ENCODE peak calls at places on chromosome 19, in ten cellular contexts. One of them, this sample, is unnamed.

GRCh38 chr19:55931936-55932386 is at the start of gene NLRP13:
- DNase-seq in cardiac fibroblast: no peak
- DNase-seq in heart left ventricle: no peak
- DNase-seq in GM12878: no peak
- DNase-seq in activated CD4-positive, CD25-positive, alpha-beta regulatory T cell treated with anti-CD3 and anti-CD28 coated beads, Interleukin-2, amount 50 U/mL, for 16 hours: no peak
- DNase-seq in stimulated activated CD4-positive, alpha-beta T cell treated with anti-CD3 and anti-CD28 coated beads, Interleukin-12 subunit alpha, Interleukin-12 subunit beta, amount 100 ng/mL, for 48 hours: no peak
- DNase-seq in HTR-8/SVneo: no peak
- DNase-seq in activated naive CD8-positive, alpha-beta T cell treated with anti-CD3 and anti-CD28 coated beads, Interleukin-2, amount 50 U/mL, for 16 hours: no peak
- DNase-seq in AG10803: no peak
- DNase-seq in fibroblast of gingiva: no peak
- DNase-seq in this sample: no peak

GRCh38 chr19:3095375-3096191 is 1.4 kb downstream of the GNA11 start:
- DNase-seq in cardiac fibroblast: no peak
- DNase-seq in HTR-8/SVneo: no peak
- DNase-seq in activated CD4-positive, CD25-positive, alpha-beta regulatory T cell treated with anti-CD3 and anti-CD28 coated beads, Interleukin-2, amount 50 U/mL, for 16 hours: no peak
- DNase-seq in activated naive CD8-positive, alpha-beta T cell treated with anti-CD3 and anti-CD28 coated beads, Interleukin-2, amount 50 U/mL, for 16 hours: peak; percentile 14
- DNase-seq in fibroblast of gingiva: no peak
- DNase-seq in heart left ventricle: no peak
- DNase-seq in stimulated activated CD4-positive, alpha-beta T cell treated with anti-CD3 and anti-CD28 coated beads, Interleukin-12 subunit alpha, Interleukin-12 subunit beta, amount 100 ng/mL, for 48 hours: no peak
- DNase-seq in GM12878: no peak
- DNase-seq in AG10803: no peak
- DNase-seq in this sample: no peak

GRCh38 chr19:55255618-55256423 is 3.0 kb downstream of the PPP6R1 start:
- DNase-seq in cardiac fibroblast: peak; percentile 46
- DNase-seq in HTR-8/SVneo: no peak
- DNase-seq in stimulated activated CD4-positive, alpha-beta T cell treated with anti-CD3 and anti-CD28 coated beads, Interleukin-12 subunit alpha, Interleukin-12 subunit beta, amount 100 ng/mL, for 48 hours: peak; percentile 36
- DNase-seq in activated naive CD8-positive, alpha-beta T cell treated with anti-CD3 and anti-CD28 coated beads, Interleukin-2, amount 50 U/mL, for 16 hours: no peak
- DNase-seq in fibroblast of gingiva: no peak
- DNase-seq in GM12878: peak; percentile 39
- DNase-seq in activated CD4-positive, CD25-positive, alpha-beta regulatory T cell treated with anti-CD3 and anti-CD28 coated beads, Interleukin-2, amount 50 U/mL, for 16 hours: no peak
- DNase-seq in heart left ventricle: no peak
- DNase-seq in AG10803: peak; percentile 15
- DNase-seq in this sample: no peak

GRCh38 chr19:43504426-43505185 is at the start of gene PHLDB3:
- DNase-seq in stimulated activated CD4-positive, alpha-beta T cell treated with anti-CD3 and anti-CD28 coated beads, Interleukin-12 subunit alpha, Interleukin-12 subunit beta, amount 100 ng/mL, for 48 hours: peak; percentile 45
- DNase-seq in cardiac fibroblast: no peak
- DNase-seq in fibroblast of gingiva: no peak
- DNase-seq in activated CD4-positive, CD25-positive, alpha-beta regulatory T cell treated with anti-CD3 and anti-CD28 coated beads, Interleukin-2, amount 50 U/mL, for 16 hours: peak; percentile 27
- DNase-seq in heart left ventricle: peak; percentile 50
- DNase-seq in GM12878: no peak
- DNase-seq in HTR-8/SVneo: no peak
- DNase-seq in activated naive CD8-positive, alpha-beta T cell treated with anti-CD3 and anti-CD28 coated beads, Interleukin-2, amount 50 U/mL, for 16 hours: no peak
- DNase-seq in AG10803: peak; percentile 12
- DNase-seq in this sample: no peak

GRCh38 chr19:18100710-18101109 is 3.1 kb downstream of the MAST3 start:
- DNase-seq in activated CD4-positive, CD25-positive, alpha-beta regulatory T cell treated with anti-CD3 and anti-CD28 coated beads, Interleukin-2, amount 50 U/mL, for 16 hours: no peak
- DNase-seq in fibroblast of gingiva: no peak
- DNase-seq in activated naive CD8-positive, alpha-beta T cell treated with anti-CD3 and anti-CD28 coated beads, Interleukin-2, amount 50 U/mL, for 16 hours: no peak
- DNase-seq in stimulated activated CD4-positive, alpha-beta T cell treated with anti-CD3 and anti-CD28 coated beads, Interleukin-12 subunit alpha, Interleukin-12 subunit beta, amount 100 ng/mL, for 48 hours: no peak
- DNase-seq in HTR-8/SVneo: no peak
- DNase-seq in heart left ventricle: no peak
- DNase-seq in GM12878: no peak
- DNase-seq in AG10803: no peak
- DNase-seq in cardiac fibroblast: no peak
- DNase-seq in this sample: peak; percentile 31

GRCh38 chr19:12092065-12092867 is 27.7 kb downstream of the ZNF844 start:
- DNase-seq in fibroblast of gingiva: peak; percentile 84
- DNase-seq in activated CD4-positive, CD25-positive, alpha-beta regulatory T cell treated with anti-CD3 and anti-CD28 coated beads, Interleukin-2, amount 50 U/mL, for 16 hours: peak; percentile 4
- DNase-seq in HTR-8/SVneo: peak; percentile 92
- DNase-seq in activated naive CD8-positive, alpha-beta T cell treated with anti-CD3 and anti-CD28 coated beads, Interleukin-2, amount 50 U/mL, for 16 hours: peak; percentile 39
- DNase-seq in GM12878: peak; percentile 16
- DNase-seq in stimulated activated CD4-positive, alpha-beta T cell treated with anti-CD3 and anti-CD28 coated beads, Interleukin-12 subunit alpha, Interleukin-12 subunit beta, amount 100 ng/mL, for 48 hours: peak; percentile 48
- DNase-seq in cardiac fibroblast: peak; percentile 89
- DNase-seq in AG10803: peak; percentile 87
- DNase-seq in heart left ventricle: peak; percentile 89
- DNase-seq in this sample: peak; percentile 87

GRCh38 chr19:19628499-19629134 is 597 bp upstream of the LPAR2 start:
- DNase-seq in AG10803: peak; percentile 13
- DNase-seq in fibroblast of gingiva: peak; percentile 26
- DNase-seq in stimulated activated CD4-positive, alpha-beta T cell treated with anti-CD3 and anti-CD28 coated beads, Interleukin-12 subunit alpha, Interleukin-12 subunit beta, amount 100 ng/mL, for 48 hours: peak; percentile 23
- DNase-seq in HTR-8/SVneo: no peak
- DNase-seq in GM12878: no peak
- DNase-seq in activated CD4-positive, CD25-positive, alpha-beta regulatory T cell treated with anti-CD3 and anti-CD28 coated beads, Interleukin-2, amount 50 U/mL, for 16 hours: no peak
- DNase-seq in cardiac fibroblast: no peak
- DNase-seq in activated naive CD8-positive, alpha-beta T cell treated with anti-CD3 and anti-CD28 coated beads, Interleukin-2, amount 50 U/mL, for 16 hours: no peak
- DNase-seq in heart left ventricle: no peak
- DNase-seq in this sample: peak; percentile 70

GRCh38 chr19:2332341-2333026 is 4.0 kb downstream of the SPPL2B start:
- DNase-seq in activated CD4-positive, CD25-positive, alpha-beta regulatory T cell treated with anti-CD3 and anti-CD28 coated beads, Interleukin-2, amount 50 U/mL, for 16 hours: no peak
- DNase-seq in cardiac fibroblast: no peak
- DNase-seq in HTR-8/SVneo: no peak
- DNase-seq in heart left ventricle: no peak
- DNase-seq in AG10803: peak; percentile 54
- DNase-seq in GM12878: peak; percentile 56
- DNase-seq in fibroblast of gingiva: no peak
- DNase-seq in activated naive CD8-positive, alpha-beta T cell treated with anti-CD3 and anti-CD28 coated beads, Interleukin-2, amount 50 U/mL, for 16 hours: no peak
- DNase-seq in stimulated activated CD4-positive, alpha-beta T cell treated with anti-CD3 and anti-CD28 coated beads, Interleukin-12 subunit alpha, Interleukin-12 subunit beta, amount 100 ng/mL, for 48 hours: no peak
- DNase-seq in this sample: no peak

This sample was measured in neural crest cell.